ENCODE peak calls at places on chromosomes 6 and 20, in seven cellular contexts. S, N, P, D, U, K and O are unnamed samples.
A peak's percentile ranks its signal among the peaks of the same experiment; 100 is the strongest.

GRCh38 chr6:35497571-35498406 is 910 bp upstream of the TEAD3 start:
- DNase-seq in S (no peak), N (peak; percentile 86), P (peak; percentile 93), D (peak; percentile 66), U (peak; percentile 56), K (peak; percentile 77), O (peak; percentile 62)

GRCh38 chr6:4620284-4621228 is 155.6 kb upstream of the CDYL start:
- DNase-seq in S (no peak), N (no peak), P (no peak), D (no peak), U (no peak), K (no peak), O (no peak)

GRCh38 chr6:166736606-166737005 is 109.6 kb upstream of the RPS6KA2 start:
- DNase-seq in S (no peak), N (no peak), P (peak; percentile 25), D (no peak), U (no peak), K (no peak), O (no peak)

GRCh38 chr6:140082867-140083297 is 708.4 kb upstream of the CITED2 start:
- DNase-seq in S (no peak), N (no peak), P (peak; percentile 49), D (no peak), U (no peak), K (no peak), O (no peak)

GRCh38 chr6:82980086-82980485 is 85.6 kb downstream of the UBE3D start:
- DNase-seq in S (peak; percentile 34), N (no peak), P (peak; percentile 85), D (no peak), U (no peak), K (no peak), O (no peak)

GRCh38 chr6:73024598-73024997 is 200.7 kb downstream of the KHDC1L start:
- DNase-seq in S (no peak), N (no peak), P (no peak), D (no peak), U (no peak), K (no peak), O (no peak)

GRCh38 chr6:163579880-163580295 is 165.4 kb downstream of the QKI start:
- DNase-seq in S (peak; percentile 16), N (no peak), P (no peak), D (peak; percentile 44), U (no peak), K (no peak), O (no peak)

GRCh38 chr6:82589509-82590206 is 226.0 kb downstream of the TPBG start:
- DNase-seq in S (peak; percentile 49), N (no peak), P (peak; percentile 42), D (no peak), U (no peak), K (no peak), O (peak; percentile 38)

GRCh38 chr6:166031275-166031674 is 136.4 kb downstream of the TBXT start:
- DNase-seq in S (no peak), N (no peak), P (no peak), D (no peak), U (no peak), K (no peak), O (no peak)

GRCh38 chr6:1611322-1611571 is 1.5 kb downstream of the FOXC1 start:
- DNase-seq in S (peak; percentile 32), N (no peak), P (peak; percentile 62), D (peak; percentile 51), U (no peak), K (no peak), O (peak; percentile 73)

GRCh38 chr6:1612902-1613301 is 3.2 kb downstream of the FOXC1 start:
- DNase-seq in S (peak; percentile 14), N (no peak), P (peak; percentile 72), D (no peak), U (no peak), K (no peak), O (no peak)

GRCh38 chr6:1613631-1614447 is 4.1 kb downstream of the FOXC1 start:
- DNase-seq in S (peak; percentile 15), N (no peak), P (peak; percentile 53), D (peak; percentile 54), U (no peak), K (peak; percentile 56), O (peak; percentile 27)

GRCh38 chr6:1611572-1612385 is 2.1 kb downstream of the FOXC1 start:
- DNase-seq in S (peak; percentile 34), N (no peak), P (peak; percentile 56), D (no peak), U (no peak), K (peak; percentile 45), O (peak; percentile 35)

DNA sequence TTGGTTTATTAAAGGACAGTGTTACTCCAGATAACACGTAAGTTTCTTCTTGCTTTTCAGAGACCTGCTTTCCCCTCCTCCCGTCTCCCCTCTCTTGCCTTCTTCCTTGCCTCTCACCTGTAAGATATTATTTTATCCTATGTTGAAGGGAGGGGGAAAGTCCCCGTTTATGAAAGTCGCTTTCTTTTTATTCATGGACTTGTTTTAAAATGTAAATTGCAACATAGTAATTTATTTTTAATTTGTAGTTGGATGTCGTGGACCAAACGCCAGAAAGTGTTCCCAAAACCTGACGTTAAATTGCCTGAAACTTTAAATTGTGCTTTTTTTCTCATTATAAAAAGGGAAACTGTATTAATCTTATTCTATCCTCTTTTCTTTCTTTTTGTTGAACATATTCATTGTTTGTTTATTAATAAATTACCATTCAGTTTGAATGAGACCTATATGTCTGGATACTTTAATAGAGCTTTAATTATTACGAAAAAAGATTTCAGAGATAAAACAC is 2.7 kb downstream of the FOXC1 start:
- DNase-seq in S (peak; percentile 24), N (no peak), P (no peak), D (no peak), U (no peak), K (no peak), O (no peak)
- H3K27me3 ChIP-seq in S (no peaks in the 10 kb centered on the region), N (no peaks in the 10 kb centered on the region), P (peaks cover 13% of the 10 kb centered on the region), D (peaks cover 91% of the 10 kb centered on the region), U (peaks cover 38% of the 10 kb centered on the region), K (peaks cover 68% of the 10 kb centered on the region), O (no peaks in the 10 kb centered on the region)

GRCh38 chr20:19414600-19414999 is 202.2 kb downstream of the SLC24A3 start:
- DNase-seq in S (no peak), N (no peak), P (no peak), D (no peak), U (no peak), K (no peak), O (no peak)

GRCh38 chr20:19408971-19409370 is 196.5 kb downstream of the SLC24A3 start:
- DNase-seq in S (no peak), N (no peak), P (no peak), D (no peak), U (no peak), K (no peak), O (no peak)

GRCh38 chr20:19411811-19412210 is 199.4 kb downstream of the SLC24A3 start:
- DNase-seq in S (no peak), N (peak; percentile 23), P (no peak), D (no peak), U (no peak), K (no peak), O (no peak)

GRCh38 chr20:19415786-19416185 is 203.3 kb downstream of the SLC24A3 start:
- DNase-seq in S (no peak), N (no peak), P (no peak), D (no peak), U (no peak), K (no peak), O (no peak)

DNA sequence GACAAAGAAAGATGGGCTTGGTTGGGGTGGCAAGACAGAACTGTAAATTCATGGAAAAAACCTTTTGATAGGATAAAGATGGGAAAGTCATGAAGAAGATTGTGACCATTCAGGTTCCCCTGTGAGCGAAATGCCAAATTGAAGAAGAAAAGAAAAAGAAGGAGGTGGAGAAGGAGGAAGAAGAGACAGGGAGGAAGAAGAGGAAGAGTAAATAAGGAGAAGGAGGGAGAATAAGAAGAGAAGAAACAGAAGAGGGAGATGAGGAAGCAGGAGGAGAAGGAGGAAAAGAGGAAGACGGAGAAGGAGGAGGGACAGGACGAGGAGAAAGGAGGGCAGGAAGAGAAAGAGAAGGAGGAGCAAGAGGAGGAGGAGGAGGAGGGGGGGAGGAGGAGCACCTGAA is 199.8 kb downstream of the SLC24A3 start:
- DNase-seq in S (no peak), N (no peak), P (no peak), D (no peak), U (no peak), K (no peak), O (no peak)
- H3K4me3 ChIP-seq in S (no peak overlapping the region), N (no peak overlapping the region), P (no peak overlapping the region), D (no peak overlapping the region), U (no peak overlapping the region), K (no peak overlapping the region), O (no peak overlapping the region)

DNA sequence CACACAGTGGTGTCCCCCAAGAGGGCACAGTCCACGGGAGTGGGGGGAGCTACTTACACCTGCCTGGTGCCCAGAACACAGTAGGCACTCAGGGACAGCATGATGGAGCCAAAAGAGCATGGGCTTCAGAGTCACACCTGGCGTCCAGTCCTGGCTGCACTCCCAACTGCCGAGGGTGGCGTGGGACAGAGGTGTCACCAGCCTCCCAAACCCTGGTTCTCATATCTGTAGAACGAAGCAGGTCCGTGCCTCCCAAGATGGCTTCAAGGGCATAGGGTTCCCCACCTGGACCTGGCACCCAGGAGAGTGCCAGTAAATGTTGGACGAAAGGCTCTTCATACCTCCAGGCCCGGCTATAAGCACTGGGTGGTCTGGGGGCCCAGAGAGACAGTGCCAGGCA is 8.9 kb downstream of the HRH3 start:
- DNase-seq in S (no peak), N (no peak), P (no peak), D (no peak), U (no peak), K (no peak), O (no peak)
- H3K27me3 ChIP-seq in S (peaks cover 31% of the 10 kb centered on the region), N (no peaks in the 10 kb centered on the region), P (peaks cover 62% of the 10 kb centered on the region), D (peaks cover 26% of the 10 kb centered on the region), U (peaks cover 4% of the 10 kb centered on the region), K (peaks cover 8% of the 10 kb centered on the region), O (peaks cover 4% of the 10 kb centered on the region)

GRCh38 chr6:108113557-108114519 is 39.3 kb upstream of the OSTM1 start:
- DNase-seq in S (peak; percentile 69), N (no peak), P (peak; percentile 86), D (peak; percentile 59), U (no peak), K (no peak), O (no peak)
- H3K4me3 ChIP-seq in S (no peak overlapping the region), N (no peak overlapping the region), P (peak overlapping the region; percentile 68), D (no peak overlapping the region), U (peak overlapping the region; percentile 53), K (no peak overlapping the region), O (no peak overlapping the region)

GRCh38 chr20:45304464-45304999 is 2.1 kb upstream of the RBPJL start:
- DNase-seq in S (no peak), N (no peak), P (no peak), D (no peak), U (no peak), K (no peak), O (no peak)
- H3K27me3 ChIP-seq in S (no peaks in the 10 kb centered on the region), N (no peaks in the 10 kb centered on the region), P (peaks cover 39% of the 10 kb centered on the region), D (peaks cover 16% of the 10 kb centered on the region), U (no peaks in the 10 kb centered on the region), K (no peaks in the 10 kb centered on the region), O (no peaks in the 10 kb centered on the region)

DNA sequence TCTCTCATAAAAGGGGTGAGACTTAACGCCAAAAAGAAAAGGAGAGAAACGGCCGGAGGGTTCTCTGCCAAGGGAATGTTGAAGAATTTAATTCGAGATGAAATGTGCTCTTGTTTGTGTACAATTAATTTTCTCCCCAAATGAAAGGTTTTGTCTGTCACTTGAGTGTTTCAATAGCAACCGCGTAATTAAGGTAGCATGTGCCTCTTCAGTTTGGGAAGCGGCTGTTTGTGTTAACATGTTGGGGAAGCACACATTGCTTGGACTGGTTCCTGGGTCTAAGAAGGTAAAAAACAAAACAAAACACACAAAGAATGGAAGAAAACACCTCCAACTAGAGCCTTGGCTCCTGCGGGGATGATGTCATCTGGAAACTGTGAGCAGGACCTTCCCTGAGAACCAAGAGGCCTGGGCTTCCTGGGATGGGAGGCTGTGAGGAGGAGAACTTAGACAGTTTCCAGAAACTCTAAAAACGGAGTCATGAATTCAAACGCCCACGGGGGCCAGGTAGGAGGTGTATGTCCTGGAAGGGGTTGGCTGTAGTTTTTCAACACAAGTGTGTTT is 72.8 kb upstream of the SULF2 start:
- DNase-seq in S (no peak), N (peak; percentile 51), P (no peak), D (no peak), U (no peak), K (no peak), O (no peak)
- H3K4me3 ChIP-seq in S (no peak overlapping the region), N (no peak overlapping the region), P (no peak overlapping the region), D (no peak overlapping the region), U (no peak overlapping the region), K (no peak overlapping the region), O (no peak overlapping the region)